ENCODE peak calls at places on chromosomes 11 and 22, in seven cellular contexts. Y is cerebellar cortex; T is nephron progenitor cell; S is stimulated activated CD8-positive, alpha-beta memory T cell treated with anti-CD3 and anti-CD28 coated beads, Interleukin-2, amount 100 ng/mL, for 48 hours; L is C1 segment of cervical spinal cord; Z is brain microvascular endothelial cell; F is heart right ventricle. G is an unnamed sample.

GRCh38 chr11:57459112-57460016 is 964 bp upstream of the RTN4RL2 start:
- DNase-seq in T (peak), L (no peak), Y (no peak), Z (no peak), S (no peak), F (peak), G (no peak)

GRCh38 chr22:41106122-41106968 is 14.0 kb downstream of the EP300 start:
- DNase-seq in L (no peak), F (no peak), Y (no peak), Z (peak), T (no peak), S (no peak), G (no peak)

GRCh38 chr11:111450480-111451320 is 61.5 kb downstream of the BTG4 start:
- DNase-seq in T (no peak), L (no peak), Z (no peak), Y (no peak), F (no peak), S (no peak), G (no peak)

GRCh38 chr11:132430352-132431091 is 1060.1 kb downstream of the NTM start:
- DNase-seq in T (peak), S (no peak), Z (no peak), L (no peak), F (no peak), Y (no peak), G (no peak)

GRCh38 chr11:26841818-26842457 is 120.1 kb upstream of the SLC5A12 start:
- DNase-seq in L (no peak), F (no peak), Z (peak), S (no peak), T (no peak), Y (no peak), G (no peak)

GRCh38 chr11:110761994-110762393 is 49.8 kb upstream of the ARHGAP20 start:
- DNase-seq in L (no peak), Z (no peak), F (no peak), Y (no peak), T (no peak), S (no peak), G (no peak)

GRCh38 chr22:39920134-39920743 is 19.4 kb downstream of the GRAP2 start:
- DNase-seq in T (no peak), S (no peak), Y (no peak), Z (no peak), L (no peak), F (no peak), G (no peak)

GRCh38 chr11:17396598-17397310 is 8.3 kb upstream of the KCNJ11 start:
- DNase-seq in Y (no peak), S (no peak), Z (no peak), L (no peak), F (no peak), T (no peak), G (no peak)

GRCh38 chr11:70747285-70747684 is 349.0 kb downstream of the CTTN start:
- DNase-seq in F (no peak), T (no peak), S (no peak), Y (no peak), L (no peak), Z (no peak), G (no peak)

GRCh38 chr22:40401981-40402406 is 31.6 kb downstream of the SGSM3 start:
- DNase-seq in Y (no peak), F (no peak), S (no peak), L (no peak), Z (no peak), T (no peak), G (no peak)

GRCh38 chr11:124086447-124086846 is 28.8 kb upstream of the VWA5A start:
- DNase-seq in Y (peak), S (no peak), L (peak), F (no peak), T (no peak), Z (no peak), G (peak)

GRCh38 chr11:46918087-46918751 is at the start of gene LRP4:
- DNase-seq in F (peak), T (peak), Z (no peak), S (peak), Y (no peak), L (peak), G (peak)

GRCh38 chr11:83521647-83522596 is 235.8 kb upstream of the CCDC90B start:
- DNase-seq in Y (no peak), L (no peak), T (no peak), Z (peak), F (no peak), S (no peak), G (peak)

G was measured in posterior cingulate gyrus.